ENCODE peak calls at places on chromosomes 6 and 20, in nine cellular contexts. A, F, Y, G, I, L, W, U and B are unnamed samples.

GRCh38 chr6:54850061-54850460 is 3.5 kb downstream of the FAM83B start:
- DNase-seq in A (no peak), F (no peak), Y (no peak), G (no peak), I (no peak), L (no peak), W (no peak), U (no peak), B (no peak)

GRCh38 chr20:39795401-39796272 is 833.5 kb downstream of the DHX35 start:
- DNase-seq in A (no peak), F (no peak), Y (peak; percentile 47), G (no peak), I (no peak), L (no peak), W (no peak), U (no peak), B (peak; percentile 85)

GRCh38 chr6:78615430-78615904 is 251.9 kb upstream of the IRAK1BP1 start:
- DNase-seq in A (no peak), F (no peak), Y (no peak), G (no peak), I (no peak), L (no peak), W (no peak), U (no peak), B (no peak)

GRCh38 chr6:119575721-119576120 is 226.2 kb upstream of the MAN1A1 start:
- DNase-seq in A (no peak), F (no peak), Y (peak; percentile 52), G (no peak), I (no peak), L (no peak), W (no peak), U (no peak), B (no peak)

GRCh38 chr6:149934249-149935156 is 7.3 kb upstream of the ULBP2 start:
- DNase-seq in A (no peak), F (no peak), Y (peak; percentile 77), G (peak; percentile 78), I (peak; percentile 69), L (peak; percentile 73), W (no peak), U (peak; percentile 77), B (peak; percentile 90)

GRCh38 chr20:45044084-45044573 is 56.8 kb downstream of the KCNS1 start:
- DNase-seq in A (no peak), F (no peak), Y (peak; percentile 86), G (peak; percentile 27), I (peak; percentile 21), L (no peak), W (no peak), U (peak; percentile 84), B (no peak)

GRCh38 chr20:49320460-49320859 is 42.6 kb upstream of the ZNFX1 start:
- DNase-seq in A (no peak), F (no peak), Y (peak; percentile 38), G (no peak), I (no peak), L (no peak), W (no peak), U (peak; percentile 28), B (no peak)

GRCh38 chr6:97621111-97621510 is 338.1 kb upstream of the MMS22L start:
- DNase-seq in A (no peak), F (no peak), Y (no peak), G (no peak), I (no peak), L (no peak), W (no peak), U (no peak), B (no peak)

GRCh38 chr6:16388488-16388887 is 150.1 kb downstream of the GMPR start:
- DNase-seq in A (no peak), F (no peak), Y (peak; percentile 43), G (no peak), I (no peak), L (no peak), W (no peak), U (no peak), B (no peak)

GRCh38 chr20:41714030-41714429 is 95.9 kb upstream of the CHD6 start:
- DNase-seq in A (no peak), F (no peak), Y (no peak), G (no peak), I (no peak), L (no peak), W (no peak), U (no peak), B (no peak)

GRCh38 chr6:107354470-107354869 is 104.9 kb downstream of the PDSS2 start:
- DNase-seq in A (no peak), F (no peak), Y (no peak), G (no peak), I (no peak), L (no peak), W (no peak), U (no peak), B (no peak)

GRCh38 chr6:78854501-78854900 is 12.8 kb upstream of the IRAK1BP1 start:
- DNase-seq in A (no peak), F (no peak), Y (no peak), G (no peak), I (no peak), L (no peak), W (no peak), U (no peak), B (no peak)

GRCh38 chr20:33423141-33423834 is 20.3 kb downstream of the SNTA1 start:
- DNase-seq in A (no peak), F (no peak), Y (peak; percentile 68), G (no peak), I (no peak), L (peak; percentile 60), W (no peak), U (peak; percentile 34), B (peak; percentile 35)

GRCh38 chr6:2434116-2434515 is 188.7 kb upstream of the GMDS start:
- DNase-seq in A (no peak), F (no peak), Y (no peak), G (no peak), I (no peak), L (no peak), W (no peak), U (no peak), B (no peak)

GRCh38 chr6:82249381-82250253 is 2.1 kb upstream of the IBTK start:
- DNase-seq in A (no peak), F (no peak), Y (no peak), G (no peak), I (no peak), L (no peak), W (no peak), U (no peak), B (no peak)

GRCh38 chr6:150761771-150762170 is 103.7 kb upstream of the MTHFD1L start:
- DNase-seq in A (no peak), F (no peak), Y (no peak), G (no peak), I (no peak), L (no peak), W (no peak), U (no peak), B (no peak)

GRCh38 chr6:63663147-63663877 is 27.7 kb downstream of the PHF3 start:
- DNase-seq in A (no peak), F (no peak), Y (peak; percentile 85), G (no peak), I (no peak), L (no peak), W (no peak), U (no peak), B (no peak)

GRCh38 chr6:161673026-161673425 is 399.2 kb upstream of the AGPAT4 start:
- DNase-seq in A (no peak), F (no peak), Y (no peak), G (no peak), I (no peak), L (no peak), W (no peak), U (no peak), B (no peak)

GRCh38 chr20:17875106-17875980 is 93.3 kb downstream of the SNX5 start:
- DNase-seq in A (peak; percentile 93), F (peak; percentile 91), Y (peak; percentile 55), G (peak; percentile 97), I (peak; percentile 97), L (peak; percentile 96), W (peak; percentile 96), U (no peak), B (peak; percentile 94)

GRCh38 chr6:101042966-101043365 is 161.8 kb upstream of the ASCC3 start:
- DNase-seq in A (no peak), F (no peak), Y (no peak), G (no peak), I (no peak), L (no peak), W (no peak), U (no peak), B (no peak)

GRCh38 chr6:145735356-145736165 is at the start of gene EPM2A:
- DNase-seq in A (peak; percentile 88), F (peak; percentile 80), Y (peak; percentile 78), G (peak; percentile 86), I (peak; percentile 74), L (peak; percentile 87), W (peak; percentile 90), U (peak; percentile 86), B (peak; percentile 95)
- TF ChIP-seq POLR2A in A (peak; percentile 90), F (peak; percentile 50), Y (peak; percentile 69), G (peak; percentile 77), I (no peak), L (no peak), W (peak; percentile 75), U (peak; percentile 57), B (no peak)

DNA sequence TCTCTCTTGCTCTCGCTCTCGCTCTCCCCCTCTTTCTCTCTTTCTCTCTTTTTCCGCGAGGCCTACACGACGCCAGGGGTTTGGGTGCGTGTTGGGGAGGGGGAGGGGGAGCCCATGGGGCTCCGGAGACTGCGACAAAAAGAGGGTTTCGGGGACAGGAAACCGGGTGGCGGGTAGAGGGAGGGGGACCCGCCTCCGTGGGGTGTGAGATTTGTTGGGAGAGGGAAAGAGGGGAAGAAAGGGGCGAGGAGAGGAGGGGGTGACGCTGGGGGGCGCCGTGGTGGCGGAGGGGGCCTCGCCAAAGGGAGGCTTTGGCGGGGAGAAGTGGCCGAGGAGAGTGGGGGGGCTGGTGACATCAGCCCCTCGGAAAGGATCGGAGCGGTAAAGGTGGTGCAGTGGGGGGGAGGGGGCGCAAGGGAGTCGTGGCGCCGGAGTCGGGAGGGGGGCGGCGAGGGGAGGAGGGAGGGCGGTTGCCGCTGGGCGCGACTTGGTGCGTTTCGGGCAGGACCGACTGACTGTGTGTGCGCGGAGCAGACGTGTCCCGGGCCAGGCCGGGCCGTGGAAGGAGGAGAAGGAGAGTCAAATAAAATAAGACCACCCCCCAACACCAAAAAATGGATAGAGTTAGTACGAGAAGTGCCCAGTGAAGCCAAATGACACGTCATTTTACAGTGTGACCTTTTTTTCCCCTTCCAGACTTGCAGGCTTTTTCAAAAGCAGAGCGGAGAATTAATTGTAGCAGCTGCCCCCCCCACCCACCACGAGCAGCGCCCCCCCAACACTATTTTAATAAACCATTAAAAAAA is 39.8 kb downstream of the GNAS start:
- DNase-seq in A (peak; percentile 81), F (peak; percentile 70), Y (peak; percentile 50), G (peak; percentile 74), I (peak; percentile 71), L (peak; percentile 67), W (peak; percentile 75), U (peak; percentile 89), B (peak; percentile 62)
- TF ChIP-seq CTCF in A (no peak), F (no peak), Y (no peak), G (no peak), I (no peak), L (no peak), W (no peak), U (no peak), B (no peak)

GRCh38 chr6:144156334-144156733 is 6.0 kb downstream of the STX11 start:
- DNase-seq in A (no peak), F (no peak), Y (no peak), G (no peak), I (no peak), L (no peak), W (no peak), U (peak; percentile 34), B (no peak)
- H3K4me3 ChIP-seq in A (no peak overlapping the region), F (no peak overlapping the region), Y (no peak overlapping the region), G (no peak overlapping the region), I (no peak overlapping the region), L (no peak overlapping the region), W (no peak overlapping the region), U (no peak overlapping the region), B (no peak overlapping the region)

GRCh38 chr20:43513298-43514061 is 6.0 kb downstream of the L3MBTL1 start:
- DNase-seq in A (no peak), F (no peak), Y (no peak), G (no peak), I (no peak), L (no peak), W (no peak), U (no peak), B (no peak)
- TF ChIP-seq POLR2A in A (peak; percentile 59), F (no peak), Y (no peak), G (peak; percentile 61), I (peak; percentile 47), L (no peak), W (peak; percentile 29), U (peak; percentile 44), B (no peak)